ENCODE peak calls at places on chromosomes 5 and 9, in ten cellular contexts. One of them, this sample, is unnamed.

GRCh38 chr5:72920690-72921089 is 35.2 kb upstream of the FCHO2 start:
- DNase-seq in IMR-90: peak; percentile 55
- DNase-seq in upper lobe of left lung: no peak
- DNase-seq in esophagus muscularis mucosa: no peak
- DNase-seq in uterus: no peak
- DNase-seq in A549: peak; percentile 33
- DNase-seq in transverse colon: no peak
- DNase-seq in gastrocnemius medialis: no peak
- DNase-seq in adrenal gland: no peak
- DNase-seq in sigmoid colon: no peak
- DNase-seq in this sample: no peak

GRCh38 chr9:83980395-83981125 is at the start of gene RMI1:
- DNase-seq in IMR-90: peak; percentile 96
- DNase-seq in upper lobe of left lung: peak; percentile 99
- DNase-seq in esophagus muscularis mucosa: peak; percentile 100
- DNase-seq in uterus: peak; percentile 99
- DNase-seq in A549: peak; percentile 91
- DNase-seq in transverse colon: peak; percentile 99
- DNase-seq in gastrocnemius medialis: peak; percentile 99
- DNase-seq in adrenal gland: peak; percentile 100
- DNase-seq in sigmoid colon: peak; percentile 100
- DNase-seq in this sample: peak; percentile 99

GRCh38 chr5:5220896-5221295 is 80.8 kb downstream of the ADAMTS16 start:
- DNase-seq in IMR-90: no peak
- DNase-seq in upper lobe of left lung: no peak
- DNase-seq in esophagus muscularis mucosa: no peak
- DNase-seq in uterus: no peak
- DNase-seq in A549: no peak
- DNase-seq in transverse colon: no peak
- DNase-seq in gastrocnemius medialis: no peak
- DNase-seq in adrenal gland: no peak
- DNase-seq in sigmoid colon: no peak
- DNase-seq in this sample: no peak

GRCh38 chr9:37914154-37914551 is 10.2 kb upstream of the SLC25A51 start:
- DNase-seq in IMR-90: no peak
- DNase-seq in upper lobe of left lung: no peak
- DNase-seq in esophagus muscularis mucosa: no peak
- DNase-seq in uterus: no peak
- DNase-seq in A549: no peak
- DNase-seq in transverse colon: no peak
- DNase-seq in gastrocnemius medialis: no peak
- DNase-seq in adrenal gland: no peak
- DNase-seq in sigmoid colon: no peak
- DNase-seq in this sample: no peak

GRCh38 chr5:157063776-157064430 is 5.0 kb upstream of the HAVCR1 start:
- DNase-seq in IMR-90: no peak
- DNase-seq in upper lobe of left lung: no peak
- DNase-seq in esophagus muscularis mucosa: no peak
- DNase-seq in uterus: no peak
- DNase-seq in A549: no peak
- DNase-seq in transverse colon: no peak
- DNase-seq in gastrocnemius medialis: no peak
- DNase-seq in adrenal gland: no peak
- DNase-seq in sigmoid colon: no peak
- DNase-seq in this sample: peak; percentile 76

GRCh38 chr9:19935422-19935821 is 146.6 kb upstream of the SLC24A2 start:
- DNase-seq in IMR-90: no peak
- DNase-seq in upper lobe of left lung: no peak
- DNase-seq in esophagus muscularis mucosa: no peak
- DNase-seq in uterus: no peak
- DNase-seq in A549: no peak
- DNase-seq in transverse colon: no peak
- DNase-seq in gastrocnemius medialis: no peak
- DNase-seq in adrenal gland: no peak
- DNase-seq in sigmoid colon: no peak
- DNase-seq in this sample: no peak

GRCh38 chr5:91706785-91707520 is 323.8 kb upstream of the ARRDC3 start:
- DNase-seq in IMR-90: no peak
- DNase-seq in upper lobe of left lung: no peak
- DNase-seq in esophagus muscularis mucosa: no peak
- DNase-seq in uterus: no peak
- DNase-seq in A549: no peak
- DNase-seq in transverse colon: no peak
- DNase-seq in gastrocnemius medialis: no peak
- DNase-seq in adrenal gland: no peak
- DNase-seq in sigmoid colon: no peak
- DNase-seq in this sample: no peak

GRCh38 chr5:25448646-25449045 is 803.9 kb upstream of the CDH10 start:
- DNase-seq in IMR-90: no peak
- DNase-seq in upper lobe of left lung: no peak
- DNase-seq in esophagus muscularis mucosa: no peak
- DNase-seq in uterus: no peak
- DNase-seq in A549: no peak
- DNase-seq in transverse colon: no peak
- DNase-seq in gastrocnemius medialis: no peak
- DNase-seq in adrenal gland: no peak
- DNase-seq in sigmoid colon: no peak
- DNase-seq in this sample: no peak

GRCh38 chr9:96148634-96149138 is 153.3 kb downstream of the HSD17B3 start:
- DNase-seq in IMR-90: no peak
- DNase-seq in upper lobe of left lung: no peak
- DNase-seq in esophagus muscularis mucosa: no peak
- DNase-seq in uterus: no peak
- DNase-seq in A549: no peak
- DNase-seq in transverse colon: no peak
- DNase-seq in gastrocnemius medialis: no peak
- DNase-seq in adrenal gland: no peak
- DNase-seq in sigmoid colon: peak; percentile 56
- DNase-seq in this sample: no peak

GRCh38 chr5:167552356-167552755 is 739.1 kb upstream of the WWC1 start:
- DNase-seq in IMR-90: no peak
- DNase-seq in upper lobe of left lung: no peak
- DNase-seq in esophagus muscularis mucosa: peak; percentile 37
- DNase-seq in uterus: no peak
- DNase-seq in A549: no peak
- DNase-seq in transverse colon: no peak
- DNase-seq in gastrocnemius medialis: no peak
- DNase-seq in adrenal gland: no peak
- DNase-seq in sigmoid colon: no peak
- DNase-seq in this sample: no peak

GRCh38 chr9:121929893-121930875 is 162.9 kb downstream of the TTLL11 start:
- DNase-seq in IMR-90: no peak
- DNase-seq in upper lobe of left lung: no peak
- DNase-seq in esophagus muscularis mucosa: no peak
- DNase-seq in uterus: no peak
- DNase-seq in A549: no peak
- DNase-seq in transverse colon: no peak
- DNase-seq in gastrocnemius medialis: no peak
- DNase-seq in adrenal gland: no peak
- DNase-seq in sigmoid colon: no peak
- DNase-seq in this sample: no peak

GRCh38 chr9:16728128-16728505 is 142.4 kb downstream of the BNC2 start:
- DNase-seq in IMR-90: peak; percentile 27
- DNase-seq in upper lobe of left lung: no peak
- DNase-seq in esophagus muscularis mucosa: no peak
- DNase-seq in uterus: no peak
- DNase-seq in A549: no peak
- DNase-seq in transverse colon: no peak
- DNase-seq in gastrocnemius medialis: no peak
- DNase-seq in adrenal gland: no peak
- DNase-seq in sigmoid colon: no peak
- DNase-seq in this sample: no peak

GRCh38 chr9:16730162-16730561 is 140.3 kb downstream of the BNC2 start:
- DNase-seq in IMR-90: no peak
- DNase-seq in upper lobe of left lung: no peak
- DNase-seq in esophagus muscularis mucosa: no peak
- DNase-seq in uterus: no peak
- DNase-seq in A549: no peak
- DNase-seq in transverse colon: no peak
- DNase-seq in gastrocnemius medialis: no peak
- DNase-seq in adrenal gland: no peak
- DNase-seq in sigmoid colon: no peak
- DNase-seq in this sample: no peak

GRCh38 chr9:16726718-16727451 is 143.6 kb downstream of the BNC2 start:
- DNase-seq in IMR-90: peak; percentile 83
- DNase-seq in upper lobe of left lung: peak; percentile 61
- DNase-seq in esophagus muscularis mucosa: peak; percentile 96
- DNase-seq in uterus: peak; percentile 87
- DNase-seq in A549: peak; percentile 63
- DNase-seq in transverse colon: peak; percentile 66
- DNase-seq in gastrocnemius medialis: peak; percentile 54
- DNase-seq in adrenal gland: peak; percentile 75
- DNase-seq in sigmoid colon: peak; percentile 95
- DNase-seq in this sample: peak; percentile 63

GRCh38 chr9:16727452-16728127 is 142.9 kb downstream of the BNC2 start:
- DNase-seq in IMR-90: peak; percentile 39
- DNase-seq in upper lobe of left lung: no peak
- DNase-seq in esophagus muscularis mucosa: no peak
- DNase-seq in uterus: no peak
- DNase-seq in A549: no peak
- DNase-seq in transverse colon: no peak
- DNase-seq in gastrocnemius medialis: no peak
- DNase-seq in adrenal gland: no peak
- DNase-seq in sigmoid colon: no peak
- DNase-seq in this sample: no peak

DNA sequence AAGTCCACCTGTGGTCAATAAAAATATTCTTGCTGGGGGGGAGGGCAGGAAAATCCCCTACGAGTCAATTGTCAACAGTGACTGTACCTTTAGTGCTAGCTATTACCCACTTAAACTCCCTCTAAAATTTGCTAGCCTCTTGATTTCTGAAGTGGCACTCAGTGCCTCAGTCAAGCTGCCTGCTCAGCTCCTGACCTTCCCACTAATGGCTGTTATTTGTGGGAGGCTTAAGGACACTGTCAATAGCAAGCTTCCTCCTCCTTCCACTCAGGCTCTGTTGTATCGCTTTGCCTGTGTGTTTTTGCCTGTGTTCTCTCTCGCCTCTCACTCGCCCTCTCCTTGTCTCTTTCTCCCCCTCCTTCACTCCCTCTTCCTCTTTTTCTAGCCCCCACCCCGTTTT is 140.8 kb downstream of the BNC2 start:
- DNase-seq in IMR-90: peak; percentile 19
- DNase-seq in upper lobe of left lung: peak; percentile 61
- DNase-seq in esophagus muscularis mucosa: no peak
- DNase-seq in uterus: no peak
- DNase-seq in A549: no peak
- DNase-seq in transverse colon: no peak
- DNase-seq in gastrocnemius medialis: no peak
- DNase-seq in adrenal gland: no peak
- DNase-seq in sigmoid colon: no peak
- DNase-seq in this sample: no peak
- TF ChIP-seq POLR2A in IMR-90: no peak
- TF ChIP-seq POLR2A in upper lobe of left lung: no peak
- TF ChIP-seq POLR2A in esophagus muscularis mucosa: no peak
- TF ChIP-seq POLR2A in uterus: no peak
- TF ChIP-seq POLR2A in A549: no peak
- TF ChIP-seq POLR2A in transverse colon: no peak
- TF ChIP-seq POLR2A in gastrocnemius medialis: no peak
- TF ChIP-seq POLR2A in adrenal gland: no peak
- TF ChIP-seq POLR2A in sigmoid colon: no peak
- TF ChIP-seq POLR2A in this sample: no peak

GRCh38 chr5:143820451-143820850 is 8.5 kb downstream of the HMHB1 start:
- DNase-seq in IMR-90: no peak
- DNase-seq in upper lobe of left lung: no peak
- DNase-seq in esophagus muscularis mucosa: no peak
- DNase-seq in uterus: no peak
- DNase-seq in A549: no peak
- DNase-seq in transverse colon: no peak
- DNase-seq in gastrocnemius medialis: no peak
- DNase-seq in adrenal gland: no peak
- DNase-seq in sigmoid colon: no peak
- DNase-seq in this sample: no peak
- H3K4me3 ChIP-seq in IMR-90: no peak overlapping the region
- H3K4me3 ChIP-seq in upper lobe of left lung: no peak overlapping the region
- H3K4me3 ChIP-seq in esophagus muscularis mucosa: no peak overlapping the region
- H3K4me3 ChIP-seq in uterus: no peak overlapping the region
- H3K4me3 ChIP-seq in A549: no peak overlapping the region
- H3K4me3 ChIP-seq in transverse colon: no peak overlapping the region
- H3K4me3 ChIP-seq in gastrocnemius medialis: no peak overlapping the region
- H3K4me3 ChIP-seq in adrenal gland: no peak overlapping the region
- H3K4me3 ChIP-seq in sigmoid colon: no peak overlapping the region
- H3K4me3 ChIP-seq in this sample: no peak overlapping the region

GRCh38 chr5:1485320-1486118 is 38.2 kb downstream of the LPCAT1 start:
- DNase-seq in IMR-90: no peak
- DNase-seq in upper lobe of left lung: no peak
- DNase-seq in esophagus muscularis mucosa: no peak
- DNase-seq in uterus: no peak
- DNase-seq in A549: no peak
- DNase-seq in transverse colon: no peak
- DNase-seq in gastrocnemius medialis: no peak
- DNase-seq in adrenal gland: no peak
- DNase-seq in sigmoid colon: no peak
- DNase-seq in this sample: no peak
- TF ChIP-seq POLR2A in IMR-90: no peak
- TF ChIP-seq POLR2A in upper lobe of left lung: no peak
- TF ChIP-seq POLR2A in esophagus muscularis mucosa: no peak
- TF ChIP-seq POLR2A in uterus: no peak
- TF ChIP-seq POLR2A in A549: no peak
- TF ChIP-seq POLR2A in transverse colon: no peak
- TF ChIP-seq POLR2A in gastrocnemius medialis: no peak
- TF ChIP-seq POLR2A in adrenal gland: no peak
- TF ChIP-seq POLR2A in sigmoid colon: no peak
- TF ChIP-seq POLR2A in this sample: no peak

GRCh38 chr9:8821910-8822666 is 1022.5 kb upstream of the DMAC1 start:
- DNase-seq in IMR-90: no peak
- DNase-seq in upper lobe of left lung: no peak
- DNase-seq in esophagus muscularis mucosa: no peak
- DNase-seq in uterus: no peak
- DNase-seq in A549: no peak
- DNase-seq in transverse colon: no peak
- DNase-seq in gastrocnemius medialis: no peak
- DNase-seq in adrenal gland: no peak
- DNase-seq in sigmoid colon: no peak
- DNase-seq in this sample: no peak

GRCh38 chr9:8823131-8823895 is 1023.7 kb upstream of the DMAC1 start:
- DNase-seq in IMR-90: no peak
- DNase-seq in upper lobe of left lung: no peak
- DNase-seq in esophagus muscularis mucosa: no peak
- DNase-seq in uterus: no peak
- DNase-seq in A549: no peak
- DNase-seq in transverse colon: no peak
- DNase-seq in gastrocnemius medialis: no peak
- DNase-seq in adrenal gland: no peak
- DNase-seq in sigmoid colon: no peak
- DNase-seq in this sample: no peak

GRCh38 chr9:8826281-8826680 is 1026.7 kb upstream of the DMAC1 start:
- DNase-seq in IMR-90: no peak
- DNase-seq in upper lobe of left lung: no peak
- DNase-seq in esophagus muscularis mucosa: no peak
- DNase-seq in uterus: no peak
- DNase-seq in A549: no peak
- DNase-seq in transverse colon: no peak
- DNase-seq in gastrocnemius medialis: no peak
- DNase-seq in adrenal gland: no peak
- DNase-seq in sigmoid colon: no peak
- DNase-seq in this sample: no peak

GRCh38 chr9:8822667-8823025 is 1023.1 kb upstream of the DMAC1 start:
- DNase-seq in IMR-90: no peak
- DNase-seq in upper lobe of left lung: no peak
- DNase-seq in esophagus muscularis mucosa: no peak
- DNase-seq in uterus: no peak
- DNase-seq in A549: no peak
- DNase-seq in transverse colon: no peak
- DNase-seq in gastrocnemius medialis: no peak
- DNase-seq in adrenal gland: no peak
- DNase-seq in sigmoid colon: no peak
- DNase-seq in this sample: no peak

GRCh38 chr9:8825600-8826147 is 1026.1 kb upstream of the DMAC1 start:
- DNase-seq in IMR-90: no peak
- DNase-seq in upper lobe of left lung: no peak
- DNase-seq in esophagus muscularis mucosa: no peak
- DNase-seq in uterus: no peak
- DNase-seq in A549: no peak
- DNase-seq in transverse colon: no peak
- DNase-seq in gastrocnemius medialis: no peak
- DNase-seq in adrenal gland: no peak
- DNase-seq in sigmoid colon: no peak
- DNase-seq in this sample: no peak
- H3K4me3 ChIP-seq in IMR-90: no peak overlapping the region
- H3K4me3 ChIP-seq in upper lobe of left lung: no peak overlapping the region
- H3K4me3 ChIP-seq in esophagus muscularis mucosa: no peak overlapping the region
- H3K4me3 ChIP-seq in uterus: no peak overlapping the region
- H3K4me3 ChIP-seq in A549: no peak overlapping the region
- H3K4me3 ChIP-seq in transverse colon: no peak overlapping the region
- H3K4me3 ChIP-seq in gastrocnemius medialis: no peak overlapping the region
- H3K4me3 ChIP-seq in adrenal gland: no peak overlapping the region
- H3K4me3 ChIP-seq in sigmoid colon: no peak overlapping the region
- H3K4me3 ChIP-seq in this sample: peak overlapping the region; percentile 35